ENCODE peak calls at places on chromosome 14, in five cellular contexts. One of them, this sample, is unnamed.

GRCh38 chr14:39434401-39434800 is 2.2 kb upstream of the FBXO33 start:
- DNase-seq in AG08396: no peak
- DNase-seq in GM18507: no peak
- DNase-seq in AG09309: no peak
- DNase-seq in H7: no peak
- DNase-seq in this sample: no peak

GRCh38 chr14:36367985-36368774 is 47.7 kb upstream of the MBIP start:
- DNase-seq in AG09309: no peak
- DNase-seq in H7: no peak
- DNase-seq in AG08396: no peak
- DNase-seq in GM18507: no peak
- DNase-seq in this sample: no peak

GRCh38 chr14:34224221-34224620 is 237.8 kb downstream of the SPTSSA start:
- DNase-seq in AG09309: no peak
- DNase-seq in AG08396: no peak
- DNase-seq in GM18507: no peak
- DNase-seq in H7: no peak
- DNase-seq in this sample: no peak

GRCh38 chr14:100667706-100668105 is 59.0 kb upstream of the DLK1 start:
- DNase-seq in GM18507: no peak
- DNase-seq in AG08396: no peak
- DNase-seq in AG09309: no peak
- DNase-seq in H7: no peak
- DNase-seq in this sample: no peak

GRCh38 chr14:104117341-104118005 is 20.9 kb upstream of the KIF26A start:
- DNase-seq in H7: peak
- DNase-seq in AG09309: no peak
- DNase-seq in GM18507: no peak
- DNase-seq in AG08396: no peak
- DNase-seq in this sample: peak

GRCh38 chr14:43540948-43541347 is 966.1 kb downstream of the FSCB start:
- DNase-seq in AG09309: no peak
- DNase-seq in H7: peak
- DNase-seq in AG08396: no peak
- DNase-seq in GM18507: no peak
- DNase-seq in this sample: no peak

GRCh38 chr14:105385698-105386365 is 12.5 kb upstream of the TEX22 start:
- DNase-seq in AG08396: no peak
- DNase-seq in H7: no peak
- DNase-seq in AG09309: no peak
- DNase-seq in GM18507: no peak
- DNase-seq in this sample: no peak

GRCh38 chr14:61296707-61297502 is 15.8 kb upstream of the TMEM30B start:
- DNase-seq in H7: no peak
- DNase-seq in AG08396: no peak
- DNase-seq in GM18507: no peak
- DNase-seq in AG09309: no peak
- DNase-seq in this sample: no peak

GRCh38 chr14:92800525-92800924 is 6.4 kb downstream of the GOLGA5 start:
- DNase-seq in H7: no peak
- DNase-seq in GM18507: no peak
- DNase-seq in AG08396: no peak
- DNase-seq in AG09309: no peak
- DNase-seq in this sample: no peak

GRCh38 chr14:66405158-66405557 is 81.0 kb upstream of the CCDC196 start:
- DNase-seq in GM18507: no peak
- DNase-seq in AG09309: no peak
- DNase-seq in H7: no peak
- DNase-seq in AG08396: no peak
- DNase-seq in this sample: no peak

GRCh38 chr14:81480741-81481140 is 52.9 kb downstream of the SEL1L start:
- DNase-seq in AG09309: no peak
- DNase-seq in AG08396: no peak
- DNase-seq in H7: no peak
- DNase-seq in GM18507: no peak
- DNase-seq in this sample: no peak

GRCh38 chr14:46920542-46920941 is 269.0 kb upstream of the RPL10L start:
- DNase-seq in AG08396: no peak
- DNase-seq in H7: peak
- DNase-seq in AG09309: no peak
- DNase-seq in GM18507: no peak
- DNase-seq in this sample: no peak

GRCh38 chr14:60931206-60931605 is 49.7 kb downstream of the TRMT5 start:
- DNase-seq in H7: no peak
- DNase-seq in AG08396: no peak
- DNase-seq in GM18507: no peak
- DNase-seq in AG09309: no peak
- DNase-seq in this sample: no peak

GRCh38 chr14:70886421-70887206 is 20.6 kb upstream of the PCNX1 start:
- DNase-seq in AG09309: no peak
- DNase-seq in H7: no peak
- DNase-seq in GM18507: no peak
- DNase-seq in AG08396: no peak
- DNase-seq in this sample: no peak

GRCh38 chr14:106875503-106875902 is 1349.1 kb downstream of the TMEM121 start:
- DNase-seq in GM18507: no peak
- DNase-seq in AG09309: no peak
- DNase-seq in H7: no peak
- DNase-seq in AG08396: no peak
- DNase-seq in this sample: no peak

GRCh38 chr14:33555710-33556350 is 395.0 kb downstream of the EGLN3 start:
- DNase-seq in AG09309: no peak
- DNase-seq in AG08396: no peak
- DNase-seq in H7: no peak
- DNase-seq in GM18507: no peak
- DNase-seq in this sample: no peak

GRCh38 chr14:61174395-61175386 is 106.4 kb downstream of the TMEM30B start:
- DNase-seq in AG09309: no peak
- DNase-seq in AG08396: no peak
- DNase-seq in H7: peak
- DNase-seq in GM18507: no peak
- DNase-seq in this sample: no peak

GRCh38 chr14:94001501-94002396 is 4.6 kb downstream of the CCDC197 start:
- DNase-seq in GM18507: peak
- DNase-seq in AG09309: no peak
- DNase-seq in AG08396: peak
- DNase-seq in H7: peak
- DNase-seq in this sample: peak

GRCh38 chr14:68036203-68036602 is 216.6 kb downstream of the RAD51B start:
- DNase-seq in GM18507: no peak
- DNase-seq in AG09309: no peak
- DNase-seq in AG08396: no peak
- DNase-seq in H7: no peak
- DNase-seq in this sample: no peak

GRCh38 chr14:104521816-104522745 is 57.5 kb upstream of the C14orf180 start:
- DNase-seq in GM18507: no peak
- DNase-seq in AG09309: no peak
- DNase-seq in H7: no peak
- DNase-seq in AG08396: no peak
- DNase-seq in this sample: peak